ENCODE peak calls at places on chromosomes 1 and 21, in four cellular contexts. One of them, this sample, is unnamed.

GRCh38 chr1:169509354-169509753 is 23.6 kb upstream of the SLC19A2 start:
- DNase-seq in CD8-positive, alpha-beta T cell: no peak
- DNase-seq in iris pigment epithelial cell: peak
- DNase-seq in NCI-H345: no peak
- DNase-seq in this sample: peak

GRCh38 chr1:202018476-202019234 is 8.3 kb downstream of the ELF3 start:
- DNase-seq in NCI-H345: peak
- DNase-seq in iris pigment epithelial cell: peak
- DNase-seq in CD8-positive, alpha-beta T cell: no peak
- DNase-seq in this sample: peak

GRCh38 chr1:53890522-53890941 is 935 bp upstream of the YIPF1 start:
- DNase-seq in iris pigment epithelial cell: no peak
- DNase-seq in NCI-H345: no peak
- DNase-seq in CD8-positive, alpha-beta T cell: no peak
- DNase-seq in this sample: no peak

GRCh38 chr1:16430598-16430997 is 6.6 kb downstream of the SPATA21 start:
- DNase-seq in CD8-positive, alpha-beta T cell: no peak
- DNase-seq in NCI-H345: no peak
- DNase-seq in iris pigment epithelial cell: no peak
- DNase-seq in this sample: no peak

GRCh38 chr1:156422602-156423091 is 53.6 kb downstream of the RHBG start:
- DNase-seq in NCI-H345: no peak
- DNase-seq in iris pigment epithelial cell: no peak
- DNase-seq in CD8-positive, alpha-beta T cell: no peak
- DNase-seq in this sample: no peak

GRCh38 chr1:37325010-37325409 is 149.4 kb upstream of the ZC3H12A start:
- DNase-seq in NCI-H345: peak
- DNase-seq in CD8-positive, alpha-beta T cell: no peak
- DNase-seq in iris pigment epithelial cell: no peak
- DNase-seq in this sample: no peak

GRCh38 chr1:151988405-151988851 is 5.2 kb downstream of the S100A10 start:
- DNase-seq in NCI-H345: no peak
- DNase-seq in iris pigment epithelial cell: peak
- DNase-seq in CD8-positive, alpha-beta T cell: no peak
- DNase-seq in this sample: no peak

GRCh38 chr1:244065960-244066388 is 14.9 kb downstream of the ZBTB18 start:
- DNase-seq in iris pigment epithelial cell: peak
- DNase-seq in CD8-positive, alpha-beta T cell: no peak
- DNase-seq in NCI-H345: no peak
- DNase-seq in this sample: no peak

GRCh38 chr21:44365967-44366585 is 12.7 kb downstream of the TRPM2 start:
- DNase-seq in CD8-positive, alpha-beta T cell: no peak
- DNase-seq in NCI-H345: no peak
- DNase-seq in iris pigment epithelial cell: no peak
- DNase-seq in this sample: no peak

GRCh38 chr1:156905176-156905575 is 11.7 kb downstream of the PEAR1 start:
- DNase-seq in CD8-positive, alpha-beta T cell: no peak
- DNase-seq in NCI-H345: no peak
- DNase-seq in iris pigment epithelial cell: no peak
- DNase-seq in this sample: no peak

GRCh38 chr1:10236405-10237156 is 26.2 kb downstream of the KIF1B start:
- DNase-seq in iris pigment epithelial cell: peak
- DNase-seq in NCI-H345: no peak
- DNase-seq in CD8-positive, alpha-beta T cell: no peak
- DNase-seq in this sample: no peak

GRCh38 chr1:227035316-227035715 is 95.2 kb downstream of the COQ8A start:
- DNase-seq in iris pigment epithelial cell: no peak
- DNase-seq in CD8-positive, alpha-beta T cell: no peak
- DNase-seq in NCI-H345: no peak
- DNase-seq in this sample: peak

GRCh38 chr1:181043025-181043880 is 9.5 kb downstream of the MR1 start:
- DNase-seq in CD8-positive, alpha-beta T cell: no peak
- DNase-seq in NCI-H345: peak
- DNase-seq in iris pigment epithelial cell: peak
- DNase-seq in this sample: peak

GRCh38 chr1:204648576-204648975 is 37.0 kb downstream of the LRRN2 start:
- DNase-seq in iris pigment epithelial cell: no peak
- DNase-seq in NCI-H345: no peak
- DNase-seq in CD8-positive, alpha-beta T cell: no peak
- DNase-seq in this sample: no peak

GRCh38 chr1:114154146-114154962 is 685 bp upstream of the SYT6 start:
- DNase-seq in CD8-positive, alpha-beta T cell: no peak
- DNase-seq in iris pigment epithelial cell: peak
- DNase-seq in NCI-H345: peak
- DNase-seq in this sample: no peak

GRCh38 chr1:72670902-72671301 is 388.6 kb upstream of the NEGR1 start:
- DNase-seq in CD8-positive, alpha-beta T cell: no peak
- DNase-seq in iris pigment epithelial cell: no peak
- DNase-seq in NCI-H345: no peak
- DNase-seq in this sample: no peak

GRCh38 chr1:2113620-2114135 is 63.5 kb downstream of the PRKCZ start:
- DNase-seq in NCI-H345: no peak
- DNase-seq in iris pigment epithelial cell: no peak
- DNase-seq in CD8-positive, alpha-beta T cell: no peak
- DNase-seq in this sample: no peak

GRCh38 chr1:8661185-8662110 is 156.0 kb downstream of the RERE start:
- DNase-seq in NCI-H345: no peak
- DNase-seq in CD8-positive, alpha-beta T cell: no peak
- DNase-seq in iris pigment epithelial cell: peak
- DNase-seq in this sample: no peak

GRCh38 chr1:16117369-16117768 is 38.5 kb downstream of the EPHA2 start:
- DNase-seq in NCI-H345: no peak
- DNase-seq in CD8-positive, alpha-beta T cell: no peak
- DNase-seq in iris pigment epithelial cell: no peak
- DNase-seq in this sample: no peak

GRCh38 chr1:226349801-226350503 is 41.0 kb upstream of the LIN9 start:
- DNase-seq in NCI-H345: no peak
- DNase-seq in iris pigment epithelial cell: no peak
- DNase-seq in CD8-positive, alpha-beta T cell: no peak
- DNase-seq in this sample: no peak

GRCh38 chr1:228347181-228347580 is 59.5 kb downstream of the TRIM11 start:
- DNase-seq in iris pigment epithelial cell: no peak
- DNase-seq in NCI-H345: no peak
- DNase-seq in CD8-positive, alpha-beta T cell: no peak
- DNase-seq in this sample: no peak

GRCh38 chr1:209549384-209550001 is 34.0 kb upstream of the CAMK1G start:
- DNase-seq in CD8-positive, alpha-beta T cell: no peak
- DNase-seq in iris pigment epithelial cell: no peak
- DNase-seq in NCI-H345: no peak
- DNase-seq in this sample: no peak

GRCh38 chr1:30668546-30669327 is 54.6 kb downstream of the MATN1 start:
- DNase-seq in CD8-positive, alpha-beta T cell: no peak
- DNase-seq in NCI-H345: no peak
- DNase-seq in iris pigment epithelial cell: no peak
- DNase-seq in this sample: no peak

GRCh38 chr1:34060901-34061415 is 104.1 kb downstream of the CSMD2 start:
- DNase-seq in iris pigment epithelial cell: no peak
- DNase-seq in CD8-positive, alpha-beta T cell: no peak
- DNase-seq in NCI-H345: no peak
- DNase-seq in this sample: no peak

GRCh38 chr1:189513091-189513490 is 964.6 kb downstream of the BRINP3 start:
- DNase-seq in NCI-H345: no peak
- DNase-seq in iris pigment epithelial cell: no peak
- DNase-seq in CD8-positive, alpha-beta T cell: no peak
- DNase-seq in this sample: no peak

GRCh38 chr1:221998781-221999180 is 256.9 kb upstream of the DUSP10 start:
- DNase-seq in NCI-H345: no peak
- DNase-seq in CD8-positive, alpha-beta T cell: no peak
- DNase-seq in iris pigment epithelial cell: no peak
- DNase-seq in this sample: no peak

GRCh38 chr1:153277852-153278251 is 18.4 kb downstream of the LORICRIN start:
- DNase-seq in NCI-H345: peak
- DNase-seq in iris pigment epithelial cell: no peak
- DNase-seq in CD8-positive, alpha-beta T cell: no peak
- DNase-seq in this sample: no peak

GRCh38 chr1:167618366-167618765 is 11.7 kb upstream of the RCSD1 start:
- DNase-seq in NCI-H345: no peak
- DNase-seq in iris pigment epithelial cell: no peak
- DNase-seq in CD8-positive, alpha-beta T cell: no peak
- DNase-seq in this sample: no peak

GRCh38 chr1:243950166-243950565 is 100.1 kb upstream of the AKT3 start:
- DNase-seq in NCI-H345: no peak
- DNase-seq in iris pigment epithelial cell: peak
- DNase-seq in CD8-positive, alpha-beta T cell: no peak
- DNase-seq in this sample: no peak

GRCh38 chr21:38241029-38241740 is 15.6 kb upstream of the KCNJ15 start:
- DNase-seq in NCI-H345: no peak
- DNase-seq in CD8-positive, alpha-beta T cell: no peak
- DNase-seq in iris pigment epithelial cell: peak
- DNase-seq in this sample: no peak

GRCh38 chr1:224329842-224330753 is at the start of gene NVL:
- DNase-seq in iris pigment epithelial cell: peak
- DNase-seq in CD8-positive, alpha-beta T cell: peak
- DNase-seq in NCI-H345: peak
- DNase-seq in this sample: peak

GRCh38 chr1:39103321-39104157 is 77.4 kb downstream of the NDUFS5 start:
- DNase-seq in CD8-positive, alpha-beta T cell: no peak
- DNase-seq in iris pigment epithelial cell: peak
- DNase-seq in NCI-H345: no peak
- DNase-seq in this sample: no peak

GRCh38 chr1:193680247-193680923 is 494.0 kb upstream of the B3GALT2 start:
- DNase-seq in iris pigment epithelial cell: no peak
- DNase-seq in CD8-positive, alpha-beta T cell: no peak
- DNase-seq in NCI-H345: no peak
- DNase-seq in this sample: no peak

This sample was measured in DMS153.